ENCODE peak calls at places on chromosomes 4 and X, in seven cellular contexts. One of them, this sample, is unnamed.

GRCh38 chr4:6909970-6910339 is 329 bp downstream of the TBC1D14 start:
- DNase-seq in neuronal stem cell: no peak
- DNase-seq in IMR-90: no peak
- DNase-seq in H1: no peak
- DNase-seq in H9: no peak
- DNase-seq in mesenchymal stem cell: no peak
- DNase-seq in trophoblast cell: no peak
- DNase-seq in this sample: no peak

GRCh38 chrX:15447985-15448639 is 45.0 kb downstream of the PIR start:
- DNase-seq in neuronal stem cell: peak; percentile 8
- DNase-seq in IMR-90: peak; percentile 54
- DNase-seq in H1: no peak
- DNase-seq in H9: no peak
- DNase-seq in mesenchymal stem cell: peak; percentile 1
- DNase-seq in trophoblast cell: no peak
- DNase-seq in this sample: no peak

GRCh38 chrX:11899091-11899490 is 141.1 kb downstream of the MSL3 start:
- DNase-seq in neuronal stem cell: no peak
- DNase-seq in IMR-90: no peak
- DNase-seq in H1: no peak
- DNase-seq in H9: no peak
- DNase-seq in mesenchymal stem cell: peak; percentile 6
- DNase-seq in trophoblast cell: no peak
- DNase-seq in this sample: peak; percentile 1

GRCh38 chr4:38058186-38058585 is 98.0 kb downstream of the PTTG2 start:
- DNase-seq in neuronal stem cell: no peak
- DNase-seq in IMR-90: no peak
- DNase-seq in H1: no peak
- DNase-seq in H9: no peak
- DNase-seq in mesenchymal stem cell: no peak
- DNase-seq in trophoblast cell: no peak
- DNase-seq in this sample: no peak

GRCh38 chrX:40085714-40086113 is 12.0 kb downstream of the BCOR start:
- DNase-seq in neuronal stem cell: no peak
- DNase-seq in IMR-90: no peak
- DNase-seq in H1: no peak
- DNase-seq in H9: peak; percentile 29
- DNase-seq in mesenchymal stem cell: no peak
- DNase-seq in trophoblast cell: no peak
- DNase-seq in this sample: no peak

GRCh38 chrX:140526138-140526537 is 21.3 kb upstream of the SOX3 start:
- DNase-seq in neuronal stem cell: no peak
- DNase-seq in IMR-90: peak; percentile 57
- DNase-seq in H1: no peak
- DNase-seq in H9: peak; percentile 52
- DNase-seq in mesenchymal stem cell: peak; percentile 25
- DNase-seq in trophoblast cell: no peak
- DNase-seq in this sample: peak; percentile 95

GRCh38 chr4:127632420-127633403 is at the start of gene INTU:
- DNase-seq in neuronal stem cell: peak; percentile 87
- DNase-seq in IMR-90: peak; percentile 97
- DNase-seq in H1: peak; percentile 91
- DNase-seq in H9: peak; percentile 97
- DNase-seq in mesenchymal stem cell: peak; percentile 98
- DNase-seq in trophoblast cell: peak; percentile 94
- DNase-seq in this sample: peak; percentile 99

GRCh38 chr4:126627255-126627654 is 1005.5 kb upstream of the INTU start:
- DNase-seq in neuronal stem cell: peak; percentile 1
- DNase-seq in IMR-90: peak; percentile 38
- DNase-seq in H1: no peak
- DNase-seq in H9: no peak
- DNase-seq in mesenchymal stem cell: peak; percentile 31
- DNase-seq in trophoblast cell: no peak
- DNase-seq in this sample: peak; percentile 39

GRCh38 chr4:30718021-30718888 is 1.9 kb upstream of the PCDH7 start:
- DNase-seq in neuronal stem cell: peak; percentile 67
- DNase-seq in IMR-90: peak; percentile 36
- DNase-seq in H1: peak; percentile 80
- DNase-seq in H9: peak; percentile 65
- DNase-seq in mesenchymal stem cell: peak; percentile 80
- DNase-seq in trophoblast cell: no peak
- DNase-seq in this sample: peak; percentile 82

GRCh38 chr4:175109933-175110332 is 191.8 kb downstream of the ADAM29 start:
- DNase-seq in neuronal stem cell: no peak
- DNase-seq in IMR-90: no peak
- DNase-seq in H1: peak; percentile 54
- DNase-seq in H9: peak; percentile 46
- DNase-seq in mesenchymal stem cell: no peak
- DNase-seq in trophoblast cell: no peak
- DNase-seq in this sample: peak; percentile 6

GRCh38 chr4:110663738-110664444 is 41.0 kb upstream of the PITX2 start:
- DNase-seq in neuronal stem cell: no peak
- DNase-seq in IMR-90: peak; percentile 75
- DNase-seq in H1: no peak
- DNase-seq in H9: no peak
- DNase-seq in mesenchymal stem cell: peak; percentile 63
- DNase-seq in trophoblast cell: no peak
- DNase-seq in this sample: no peak

GRCh38 chrX:1925053-1925481 is 310.2 kb downstream of the ASMT start:
- DNase-seq in neuronal stem cell: peak; percentile 68
- DNase-seq in IMR-90: no peak
- DNase-seq in H1: peak; percentile 69
- DNase-seq in H9: peak; percentile 94
- DNase-seq in mesenchymal stem cell: no peak
- DNase-seq in trophoblast cell: no peak
- DNase-seq in this sample: peak; percentile 87

GRCh38 chr4:51831133-51831532 is 11.8 kb upstream of the DCUN1D4 start:
- DNase-seq in neuronal stem cell: peak; percentile 61
- DNase-seq in IMR-90: peak; percentile 51
- DNase-seq in H1: peak; percentile 71
- DNase-seq in H9: peak; percentile 67
- DNase-seq in mesenchymal stem cell: peak; percentile 57
- DNase-seq in trophoblast cell: peak; percentile 37
- DNase-seq in this sample: peak; percentile 77

GRCh38 chr4:83024233-83024632 is 10.8 kb upstream of the COPS4 start:
- DNase-seq in neuronal stem cell: no peak
- DNase-seq in IMR-90: no peak
- DNase-seq in H1: no peak
- DNase-seq in H9: no peak
- DNase-seq in mesenchymal stem cell: no peak
- DNase-seq in trophoblast cell: no peak
- DNase-seq in this sample: no peak

GRCh38 chr4:16524911-16525574 is 298.8 kb upstream of the TAPT1 start:
- DNase-seq in neuronal stem cell: no peak
- DNase-seq in IMR-90: peak; percentile 90
- DNase-seq in H1: no peak
- DNase-seq in H9: no peak
- DNase-seq in mesenchymal stem cell: peak; percentile 15
- DNase-seq in trophoblast cell: no peak
- DNase-seq in this sample: no peak

GRCh38 chr4:159212675-159213297 is 109.9 kb downstream of the RAPGEF2 start:
- DNase-seq in neuronal stem cell: no peak
- DNase-seq in IMR-90: no peak
- DNase-seq in H1: no peak
- DNase-seq in H9: no peak
- DNase-seq in mesenchymal stem cell: no peak
- DNase-seq in trophoblast cell: no peak
- DNase-seq in this sample: no peak

GRCh38 chrX:74363914-74364313 is 57.4 kb upstream of the SLC16A2 start:
- DNase-seq in neuronal stem cell: no peak
- DNase-seq in IMR-90: no peak
- DNase-seq in H1: no peak
- DNase-seq in H9: no peak
- DNase-seq in mesenchymal stem cell: no peak
- DNase-seq in trophoblast cell: no peak
- DNase-seq in this sample: no peak
- H3K4ac ChIP-seq in neuronal stem cell: no peak overlapping the region
- H3K4ac ChIP-seq in IMR-90: no peak overlapping the region
- H3K4ac ChIP-seq in H1: no peak overlapping the region
- H3K4ac ChIP-seq in H9: no peak overlapping the region
- H3K4ac ChIP-seq in mesenchymal stem cell: no peak overlapping the region
- H3K4ac ChIP-seq in trophoblast cell: no peak overlapping the region
- H3K4ac ChIP-seq in this sample: no peak overlapping the region

GRCh38 chr4:153040677-153041076 is 104.6 kb downstream of the FHDC1 start:
- DNase-seq in neuronal stem cell: no peak
- DNase-seq in IMR-90: no peak
- DNase-seq in H1: no peak
- DNase-seq in H9: no peak
- DNase-seq in mesenchymal stem cell: no peak
- DNase-seq in trophoblast cell: no peak
- DNase-seq in this sample: no peak

GRCh38 chr4:153042757-153043156 is 106.6 kb downstream of the FHDC1 start:
- DNase-seq in neuronal stem cell: no peak
- DNase-seq in IMR-90: no peak
- DNase-seq in H1: no peak
- DNase-seq in H9: no peak
- DNase-seq in mesenchymal stem cell: no peak
- DNase-seq in trophoblast cell: no peak
- DNase-seq in this sample: no peak

GRCh38 chr4:153039542-153040185 is 103.5 kb downstream of the FHDC1 start:
- DNase-seq in neuronal stem cell: no peak
- DNase-seq in IMR-90: no peak
- DNase-seq in H1: no peak
- DNase-seq in H9: no peak
- DNase-seq in mesenchymal stem cell: no peak
- DNase-seq in trophoblast cell: no peak
- DNase-seq in this sample: no peak

GRCh38 chr4:153045111-153045982 is 109.2 kb downstream of the FHDC1 start:
- DNase-seq in neuronal stem cell: no peak
- DNase-seq in IMR-90: no peak
- DNase-seq in H1: no peak
- DNase-seq in H9: no peak
- DNase-seq in mesenchymal stem cell: no peak
- DNase-seq in trophoblast cell: no peak
- DNase-seq in this sample: no peak
- H3K4ac ChIP-seq in neuronal stem cell: no peak overlapping the region
- H3K4ac ChIP-seq in IMR-90: no peak overlapping the region
- H3K4ac ChIP-seq in H1: no peak overlapping the region
- H3K4ac ChIP-seq in H9: no peak overlapping the region
- H3K4ac ChIP-seq in mesenchymal stem cell: no peak overlapping the region
- H3K4ac ChIP-seq in trophoblast cell: no peak overlapping the region
- H3K4ac ChIP-seq in this sample: no peak overlapping the region

GRCh38 chr4:63777571-63777970 is 631.7 kb downstream of the TECRL start:
- DNase-seq in neuronal stem cell: no peak
- DNase-seq in IMR-90: no peak
- DNase-seq in H1: no peak
- DNase-seq in H9: no peak
- DNase-seq in mesenchymal stem cell: no peak
- DNase-seq in trophoblast cell: no peak
- DNase-seq in this sample: no peak
- H3K4ac ChIP-seq in neuronal stem cell: no peak overlapping the region
- H3K4ac ChIP-seq in IMR-90: no peak overlapping the region
- H3K4ac ChIP-seq in H1: no peak overlapping the region
- H3K4ac ChIP-seq in H9: no peak overlapping the region
- H3K4ac ChIP-seq in mesenchymal stem cell: no peak overlapping the region
- H3K4ac ChIP-seq in trophoblast cell: no peak overlapping the region
- H3K4ac ChIP-seq in this sample: no peak overlapping the region

GRCh38 chrX:17472424-17472823 is 97.4 kb downstream of the NHS start:
- DNase-seq in neuronal stem cell: no peak
- DNase-seq in IMR-90: no peak
- DNase-seq in H1: no peak
- DNase-seq in H9: no peak
- DNase-seq in mesenchymal stem cell: no peak
- DNase-seq in trophoblast cell: no peak
- DNase-seq in this sample: no peak

GRCh38 chrX:17473021-17473420 is 98.0 kb downstream of the NHS start:
- DNase-seq in neuronal stem cell: no peak
- DNase-seq in IMR-90: no peak
- DNase-seq in H1: no peak
- DNase-seq in H9: no peak
- DNase-seq in mesenchymal stem cell: no peak
- DNase-seq in trophoblast cell: no peak
- DNase-seq in this sample: no peak

GRCh38 chrX:17474892-17475291 is 99.9 kb downstream of the NHS start:
- DNase-seq in neuronal stem cell: no peak
- DNase-seq in IMR-90: peak; percentile 55
- DNase-seq in H1: no peak
- DNase-seq in H9: no peak
- DNase-seq in mesenchymal stem cell: no peak
- DNase-seq in trophoblast cell: no peak
- DNase-seq in this sample: no peak

GRCh38 chrX:17476411-17476810 is 101.4 kb downstream of the NHS start:
- DNase-seq in neuronal stem cell: no peak
- DNase-seq in IMR-90: no peak
- DNase-seq in H1: no peak
- DNase-seq in H9: no peak
- DNase-seq in mesenchymal stem cell: no peak
- DNase-seq in trophoblast cell: no peak
- DNase-seq in this sample: no peak

DNA sequence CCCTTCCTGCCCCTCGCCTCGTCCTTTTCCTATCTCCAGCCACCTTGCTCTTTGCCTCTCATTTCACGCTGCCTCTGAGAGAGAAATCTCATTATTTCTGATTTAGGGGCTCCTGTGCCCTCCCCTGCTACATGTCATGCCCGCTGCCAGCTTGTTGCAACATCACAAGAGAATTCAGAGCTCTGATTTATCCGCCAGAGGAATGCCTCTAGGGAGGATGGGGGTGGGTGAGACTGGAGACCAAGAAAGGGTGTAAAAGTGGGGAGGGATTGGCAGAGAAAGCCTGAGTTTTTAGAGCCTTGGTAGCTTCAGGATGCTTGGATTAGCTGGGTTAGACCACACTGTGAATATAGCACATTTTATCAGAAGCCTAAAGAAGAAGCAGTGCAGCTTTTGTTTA is 100.8 kb downstream of the NHS start:
- DNase-seq in neuronal stem cell: no peak
- DNase-seq in IMR-90: no peak
- DNase-seq in H1: no peak
- DNase-seq in H9: no peak
- DNase-seq in mesenchymal stem cell: no peak
- DNase-seq in trophoblast cell: no peak
- DNase-seq in this sample: no peak
- H3K4ac ChIP-seq in neuronal stem cell: no peak overlapping the region
- H3K4ac ChIP-seq in IMR-90: no peak overlapping the region
- H3K4ac ChIP-seq in H1: no peak overlapping the region
- H3K4ac ChIP-seq in H9: no peak overlapping the region
- H3K4ac ChIP-seq in mesenchymal stem cell: no peak overlapping the region
- H3K4ac ChIP-seq in trophoblast cell: no peak overlapping the region
- H3K4ac ChIP-seq in this sample: no peak overlapping the region

GRCh38 chrX:153828308-153828707 is 2.0 kb downstream of the PDZD4 start:
- DNase-seq in neuronal stem cell: no peak
- DNase-seq in IMR-90: no peak
- DNase-seq in H1: no peak
- DNase-seq in H9: no peak
- DNase-seq in mesenchymal stem cell: no peak
- DNase-seq in trophoblast cell: no peak
- DNase-seq in this sample: peak; percentile 40
- H3K4ac ChIP-seq in neuronal stem cell: no peak overlapping the region
- H3K4ac ChIP-seq in IMR-90: no peak overlapping the region
- H3K4ac ChIP-seq in H1: no peak overlapping the region
- H3K4ac ChIP-seq in H9: no peak overlapping the region
- H3K4ac ChIP-seq in mesenchymal stem cell: no peak overlapping the region
- H3K4ac ChIP-seq in trophoblast cell: no peak overlapping the region
- H3K4ac ChIP-seq in this sample: no peak overlapping the region

DNA sequence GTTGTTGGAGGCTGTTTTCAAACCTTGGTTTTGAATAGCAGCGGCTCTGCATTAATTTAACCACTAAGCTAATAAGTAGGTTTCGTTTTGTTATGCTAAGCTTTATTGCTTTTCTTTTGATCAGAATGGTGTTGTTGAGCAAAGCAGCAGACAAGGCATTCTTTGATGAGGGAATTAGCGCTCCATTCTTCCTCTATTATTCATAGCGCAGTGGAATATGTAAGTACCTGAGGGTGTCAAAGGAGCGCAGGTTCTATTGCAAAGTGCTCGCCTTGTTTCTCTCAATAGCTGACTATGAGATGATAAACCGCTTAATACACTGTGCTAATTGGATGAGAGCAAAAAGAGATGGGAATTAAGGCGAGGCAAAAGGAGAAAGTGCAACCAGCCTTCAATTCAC is 16.3 kb downstream of the ARX start:
- DNase-seq in neuronal stem cell: no peak
- DNase-seq in IMR-90: no peak
- DNase-seq in H1: no peak
- DNase-seq in H9: no peak
- DNase-seq in mesenchymal stem cell: no peak
- DNase-seq in trophoblast cell: no peak
- DNase-seq in this sample: no peak
- H3K4ac ChIP-seq in neuronal stem cell: no peak overlapping the region
- H3K4ac ChIP-seq in IMR-90: no peak overlapping the region
- H3K4ac ChIP-seq in H1: no peak overlapping the region
- H3K4ac ChIP-seq in H9: no peak overlapping the region
- H3K4ac ChIP-seq in mesenchymal stem cell: no peak overlapping the region
- H3K4ac ChIP-seq in trophoblast cell: no peak overlapping the region
- H3K4ac ChIP-seq in this sample: no peak overlapping the region

This sample was measured in mesendoderm.